ENCODE peak calls at places on chromosomes 11 and 22, in ten cellular contexts. L, D, F, M, I, E, Y, X, O and T are unnamed samples.

GRCh38 chr11:106092446-106092845 is 15.0 kb downstream of the AASDHPPT start:
- DNase-seq in L (no peak), D (no peak), F (no peak), M (no peak), I (no peak), E (no peak), Y (no peak), X (no peak), O (no peak), T (no peak)

GRCh38 chr11:36362902-36363301 is 66.8 kb downstream of the PRR5L start:
- DNase-seq in L (no peak), D (no peak), F (no peak), M (peak), I (no peak), E (no peak), Y (no peak), X (peak), O (no peak), T (no peak)

GRCh38 chr22:50210378-50211139 is 9.7 kb downstream of the SELENOO start:
- DNase-seq in L (peak), D (no peak), F (no peak), M (no peak), I (no peak), E (no peak), Y (no peak), X (no peak), O (no peak), T (no peak)

GRCh38 chr11:12657981-12658380 is 16.2 kb upstream of the TEAD1 start:
- DNase-seq in L (no peak), D (no peak), F (no peak), M (no peak), I (no peak), E (no peak), Y (no peak), X (no peak), O (no peak), T (no peak)

GRCh38 chr11:45176996-45177395 is 30.6 kb downstream of the PRDM11 start:
- DNase-seq in L (no peak), D (no peak), F (no peak), M (no peak), I (no peak), E (no peak), Y (no peak), X (peak), O (no peak), T (no peak)

GRCh38 chr11:62958547-62959071 is 26.2 kb downstream of the SLC22A6 start:
- DNase-seq in L (no peak), D (no peak), F (no peak), M (peak), I (no peak), E (peak), Y (no peak), X (no peak), O (no peak), T (peak)

GRCh38 chr11:86155210-86155844 is 86.4 kb upstream of the PICALM start:
- DNase-seq in L (no peak), D (no peak), F (no peak), M (no peak), I (no peak), E (no peak), Y (no peak), X (no peak), O (no peak), T (no peak)

GRCh38 chr22:22180738-22181514 is 63.7 kb upstream of the VPREB1 start:
- DNase-seq in L (no peak), D (no peak), F (no peak), M (no peak), I (no peak), E (no peak), Y (no peak), X (no peak), O (no peak), T (no peak)

GRCh38 chr11:73931039-73931645 is 19.7 kb upstream of the DNAJB13 start:
- DNase-seq in L (no peak), D (no peak), F (peak), M (peak), I (no peak), E (peak), Y (no peak), X (peak), O (no peak), T (no peak)

GRCh38 chr11:132187814-132188213 is 817.4 kb downstream of the NTM start:
- DNase-seq in L (no peak), D (no peak), F (no peak), M (peak), I (no peak), E (no peak), Y (no peak), X (no peak), O (no peak), T (no peak)

GRCh38 chr11:12182650-12183511 is 72.5 kb downstream of the MICAL2 start:
- DNase-seq in L (no peak), D (peak), F (no peak), M (peak), I (no peak), E (peak), Y (no peak), X (no peak), O (no peak), T (peak)

GRCh38 chr11:27697679-27698275 is 2.5 kb downstream of the BDNF start:
- DNase-seq in L (no peak), D (no peak), F (no peak), M (no peak), I (no peak), E (no peak), Y (no peak), X (no peak), O (no peak), T (no peak)

GRCh38 chr22:38861170-38861874 is 10.7 kb downstream of the CBX6 start:
- DNase-seq in L (no peak), D (no peak), F (no peak), M (no peak), I (peak), E (no peak), Y (no peak), X (no peak), O (no peak), T (no peak)

DNA sequence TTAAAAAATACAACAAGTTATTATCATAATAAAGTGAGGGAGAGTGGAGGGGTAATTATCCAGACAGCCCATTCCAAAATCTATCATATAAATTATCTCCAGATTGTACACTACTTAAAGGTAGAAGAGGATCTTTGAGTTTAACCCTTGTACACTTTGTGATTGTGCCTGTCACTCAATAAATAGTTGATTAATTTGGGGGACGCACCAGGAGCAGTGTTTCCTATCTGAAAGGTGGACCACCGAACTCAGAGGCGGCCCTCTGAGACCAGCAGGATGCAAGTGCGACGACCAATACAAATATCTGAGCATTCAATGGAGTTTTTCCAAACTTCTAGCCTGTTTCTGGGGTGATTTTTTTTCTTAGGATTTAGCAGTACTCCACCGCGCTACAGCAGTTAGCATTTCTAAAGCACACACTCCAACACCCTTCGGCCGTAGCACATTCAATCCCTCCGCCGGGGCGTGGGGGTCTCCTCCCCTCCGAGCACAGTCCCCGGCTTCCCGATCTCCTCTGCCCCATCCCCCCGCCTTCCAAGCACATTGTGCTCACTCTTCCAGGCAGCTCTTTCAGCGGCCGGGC is 1.0 kb upstream of the CECR2 start:
- DNase-seq in L (no peak), D (no peak), F (no peak), M (no peak), I (no peak), E (no peak), Y (no peak), X (no peak), O (no peak), T (no peak)
- H3K4me3 ChIP-seq in L (peak), D (peak), F (peak), M (no peak), I (peak), E (peak), Y (peak), X (peak), O (peak), T (peak)

GRCh38 chr11:60087239-60087638 is 1.2 kb upstream of the MS4A2 start:
- DNase-seq in L (no peak), D (no peak), F (no peak), M (no peak), I (no peak), E (no peak), Y (no peak), X (no peak), O (no peak), T (no peak)

GRCh38 chr11:60085909-60086308 is 2.6 kb upstream of the MS4A2 start:
- DNase-seq in L (no peak), D (no peak), F (no peak), M (no peak), I (no peak), E (no peak), Y (no peak), X (no peak), O (no peak), T (no peak)

GRCh38 chr11:60084866-60085265 is 3.6 kb upstream of the MS4A2 start:
- DNase-seq in L (no peak), D (no peak), F (no peak), M (no peak), I (no peak), E (no peak), Y (no peak), X (no peak), O (no peak), T (no peak)

DNA sequence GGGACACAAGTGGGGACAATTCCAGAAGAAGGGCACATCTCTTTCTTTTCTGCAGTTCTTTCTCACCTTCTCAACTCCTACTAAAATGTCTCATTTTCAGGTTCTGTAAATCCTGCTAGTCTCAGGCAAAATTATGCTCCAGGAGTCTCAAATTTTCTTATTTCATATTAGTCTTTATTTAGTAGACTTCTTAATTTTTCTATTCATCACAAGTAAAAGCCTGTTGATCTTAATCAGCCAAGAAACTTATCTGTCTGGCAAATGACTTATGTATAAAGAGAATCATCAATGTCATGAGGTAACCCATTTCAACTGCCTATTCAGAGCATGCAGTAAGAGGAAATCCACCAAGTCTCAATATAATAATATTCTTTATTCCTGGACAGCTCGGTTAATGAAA is at the start of gene MS4A2:
- DNase-seq in L (no peak), D (no peak), F (no peak), M (no peak), I (no peak), E (no peak), Y (no peak), X (no peak), O (no peak), T (no peak)
- H3K4me3 ChIP-seq in L (no peak), D (no peak), F (no peak), M (no peak), I (no peak), E (no peak), Y (no peak), X (no peak), O (no peak), T (no peak)

GRCh38 chr11:119368121-119369034 is 13.1 kb downstream of the USP2 start:
- DNase-seq in L (no peak), D (no peak), F (no peak), M (no peak), I (peak), E (peak), Y (no peak), X (peak), O (peak), T (peak)
- H3K4me3 ChIP-seq in L (no peak), D (no peak), F (no peak), M (no peak), I (no peak), E (no peak), Y (no peak), X (peak), O (peak), T (no peak)

GRCh38 chr11:128484172-128484571 is 103.2 kb downstream of the ETS1 start:
- DNase-seq in L (no peak), D (no peak), F (no peak), M (no peak), I (no peak), E (no peak), Y (no peak), X (no peak), O (no peak), T (no peak)

GRCh38 chr11:128482092-128482491 is 105.3 kb downstream of the ETS1 start:
- DNase-seq in L (no peak), D (no peak), F (no peak), M (no peak), I (no peak), E (no peak), Y (no peak), X (no peak), O (no peak), T (no peak)

GRCh38 chr11:128481135-128481534 is 106.2 kb downstream of the ETS1 start:
- DNase-seq in L (no peak), D (no peak), F (no peak), M (no peak), I (no peak), E (no peak), Y (no peak), X (peak), O (no peak), T (no peak)

GRCh38 chr11:128483211-128483788 is 104.1 kb downstream of the ETS1 start:
- DNase-seq in L (no peak), D (no peak), F (no peak), M (no peak), I (no peak), E (no peak), Y (no peak), X (no peak), O (no peak), T (no peak)

DNA sequence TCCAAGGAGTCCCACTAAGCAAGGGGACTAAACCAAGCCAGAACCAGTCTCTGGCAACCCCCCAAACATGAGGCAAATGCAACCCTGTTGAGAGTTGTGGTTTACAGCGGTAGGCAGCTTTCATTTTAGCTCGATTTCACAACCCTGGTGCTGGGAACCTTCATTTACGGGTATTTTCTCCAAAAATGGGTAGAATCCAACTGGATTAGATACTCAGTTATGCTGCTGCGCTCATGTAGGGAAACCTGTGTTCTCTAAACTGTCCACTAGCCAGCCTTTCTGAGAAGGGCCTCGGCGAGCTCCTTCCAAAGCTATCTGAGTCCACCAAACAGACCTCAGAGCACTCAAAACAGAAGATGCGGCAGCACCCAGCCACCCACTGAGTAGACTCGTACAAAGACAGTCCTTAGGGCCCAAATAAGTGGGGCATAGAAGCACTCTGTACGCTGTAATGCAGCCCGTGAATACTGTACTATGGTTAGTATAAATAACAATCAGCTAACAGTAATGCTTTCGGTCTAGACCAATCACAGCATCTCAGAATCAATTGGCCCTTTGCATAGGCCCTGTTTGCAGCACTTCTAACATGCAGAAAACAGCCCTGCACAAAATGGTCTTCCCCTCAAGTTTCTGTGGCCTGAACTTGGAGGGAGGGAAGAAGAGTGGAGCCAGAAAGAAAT is 104.7 kb downstream of the ETS1 start:
- DNase-seq in L (no peak), D (no peak), F (no peak), M (peak), I (peak), E (no peak), Y (no peak), X (no peak), O (no peak), T (no peak)
- H3K4me3 ChIP-seq in L (no peak), D (peak), F (no peak), M (no peak), I (no peak), E (no peak), Y (peak), X (no peak), O (no peak), T (no peak)

GRCh38 chr11:20274031-20274430 is 89.5 kb upstream of the HTATIP2 start:
- DNase-seq in L (no peak), D (no peak), F (peak), M (no peak), I (no peak), E (no peak), Y (no peak), X (no peak), O (no peak), T (no peak)

GRCh38 chr11:20278727-20279126 is 84.8 kb upstream of the HTATIP2 start:
- DNase-seq in L (no peak), D (no peak), F (no peak), M (no peak), I (no peak), E (no peak), Y (no peak), X (no peak), O (no peak), T (no peak)

GRCh38 chr11:20277014-20277413 is 86.5 kb upstream of the HTATIP2 start:
- DNase-seq in L (no peak), D (no peak), F (no peak), M (no peak), I (no peak), E (no peak), Y (no peak), X (no peak), O (no peak), T (no peak)

GRCh38 chr11:20276661-20277000 is 86.9 kb upstream of the HTATIP2 start:
- DNase-seq in L (no peak), D (no peak), F (peak), M (no peak), I (no peak), E (no peak), Y (no peak), X (no peak), O (no peak), T (no peak)

GRCh38 chr11:20275987-20276660 is 87.4 kb upstream of the HTATIP2 start:
- DNase-seq in L (no peak), D (no peak), F (no peak), M (no peak), I (no peak), E (no peak), Y (no peak), X (no peak), O (no peak), T (no peak)
- H3K4me3 ChIP-seq in L (no peak), D (no peak), F (no peak), M (no peak), I (no peak), E (no peak), Y (no peak), X (no peak), O (no peak), T (no peak)

DNA sequence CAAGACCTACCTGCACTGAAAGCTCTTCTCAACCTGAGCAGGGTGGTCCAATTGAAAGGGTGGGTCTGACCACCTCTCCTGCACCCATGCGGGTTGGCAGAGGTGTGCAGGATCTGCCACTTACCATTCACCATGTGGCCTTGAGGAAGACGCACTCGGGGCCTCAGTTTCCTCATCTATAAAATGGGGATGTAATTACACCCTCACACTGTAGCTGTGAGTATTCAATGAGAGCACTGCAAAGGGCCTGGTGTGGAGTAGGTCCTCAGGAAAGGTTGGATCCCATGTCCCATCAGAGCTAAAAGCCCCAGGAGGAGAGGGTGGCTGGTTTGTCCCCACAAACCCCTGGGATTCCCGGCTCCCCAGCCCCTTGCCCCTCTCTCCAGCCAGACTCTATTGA is 557 bp upstream of the TAGLN start:
- DNase-seq in L (peak), D (no peak), F (no peak), M (no peak), I (no peak), E (no peak), Y (no peak), X (no peak), O (peak), T (no peak)
- H3K4me3 ChIP-seq in L (peak), D (peak), F (no peak), M (peak), I (peak), E (no peak), Y (no peak), X (peak), O (peak), T (peak)